ENCODE peak calls at places on chromosomes 12 and 14, in six cellular contexts. O, B, I, J, Y and M are unnamed samples.

GRCh38 chr14:26394114-26394855 is 203.5 kb downstream of the NOVA1 start:
- DNase-seq in O (no peak), B (peak), I (peak), J (peak), Y (no peak), M (peak)

GRCh38 chr12:40802656-40803055 is 110.4 kb downstream of the CNTN1 start:
- DNase-seq in O (no peak), B (no peak), I (no peak), J (no peak), Y (no peak), M (no peak)

GRCh38 chr14:99199854-99200653 is 71.9 kb downstream of the BCL11B start:
- DNase-seq in O (no peak), B (no peak), I (no peak), J (no peak), Y (no peak), M (peak)

GRCh38 chr14:95044463-95045254 is 112.7 kb downstream of the DICER1 start:
- DNase-seq in O (no peak), B (peak), I (no peak), J (no peak), Y (no peak), M (no peak)

GRCh38 chr12:121595520-121595919 is 14.7 kb upstream of the KDM2B start:
- DNase-seq in O (no peak), B (no peak), I (peak), J (no peak), Y (no peak), M (no peak)

GRCh38 chr12:109116611-109116949 is 193 bp downstream of the ACACB start:
- DNase-seq in O (no peak), B (no peak), I (no peak), J (no peak), Y (no peak), M (no peak)

GRCh38 chr12:133156125-133156690 is 25.1 kb upstream of the ZNF268 start:
- DNase-seq in O (no peak), B (no peak), I (no peak), J (no peak), Y (no peak), M (no peak)

GRCh38 chr12:103728323-103728722 is 112.7 kb downstream of the NT5DC3 start:
- DNase-seq in O (no peak), B (no peak), I (no peak), J (peak), Y (no peak), M (no peak)

GRCh38 chr12:56387152-56387551 is 24.5 kb upstream of the APOF start:
- DNase-seq in O (no peak), B (no peak), I (no peak), J (peak), Y (no peak), M (no peak)

GRCh38 chr14:102507026-102507860 is 2.3 kb downstream of the ANKRD9 start:
- DNase-seq in O (no peak), B (peak), I (no peak), J (no peak), Y (peak), M (no peak)

GRCh38 chr12:95300286-95300685 is 82.7 kb downstream of the VEZT start:
- DNase-seq in O (no peak), B (no peak), I (no peak), J (no peak), Y (no peak), M (no peak)

GRCh38 chr12:52371716-52372115 is 4.4 kb upstream of the KRT85 start:
- DNase-seq in O (no peak), B (no peak), I (no peak), J (no peak), Y (no peak), M (no peak)

GRCh38 chr12:109418848-109419474 is 58.1 kb downstream of the KCTD10 start:
- DNase-seq in O (no peak), B (no peak), I (no peak), J (no peak), Y (no peak), M (no peak)

GRCh38 chr12:95553202-95553943 is 2.1 kb upstream of the USP44 start:
- DNase-seq in O (no peak), B (no peak), I (no peak), J (no peak), Y (no peak), M (no peak)

GRCh38 chr14:30291216-30291615 is 267.7 kb upstream of the G2E3 start:
- DNase-seq in O (no peak), B (no peak), I (no peak), J (peak), Y (no peak), M (no peak)

GRCh38 chr12:93060666-93061413 is 131.7 kb upstream of the EEA1 start:
- DNase-seq in O (no peak), B (no peak), I (peak), J (peak), Y (peak), M (no peak)

GRCh38 chr12:116644806-116645205 is 85.6 kb downstream of the MAP1LC3B2 start:
- DNase-seq in O (no peak), B (no peak), I (no peak), J (no peak), Y (no peak), M (no peak)

GRCh38 chr12:100127766-100128508 is 14.7 kb downstream of the BLTP3B start:
- DNase-seq in O (no peak), B (no peak), I (no peak), J (peak), Y (peak), M (no peak)

GRCh38 chr12:116194935-116195431 is 82.5 kb downstream of the MED13L start:
- DNase-seq in O (no peak), B (no peak), I (no peak), J (no peak), Y (no peak), M (no peak)

GRCh38 chr14:36313898-36314297 is 6.5 kb downstream of the MBIP start:
- DNase-seq in O (no peak), B (no peak), I (no peak), J (no peak), Y (no peak), M (no peak)

GRCh38 chr14:58659846-58660245 is 22.1 kb downstream of the DACT1 start:
- DNase-seq in O (no peak), B (no peak), I (no peak), J (no peak), Y (no peak), M (no peak)

GRCh38 chr12:56450241-56450640 is 1.0 kb upstream of the TIMELESS start:
- DNase-seq in O (no peak), B (no peak), I (peak), J (no peak), Y (no peak), M (no peak)

GRCh38 chr12:46124848-46125619 is 134.7 kb upstream of the SCAF11 start:
- DNase-seq in O (peak), B (peak), I (peak), J (peak), Y (peak), M (peak)

GRCh38 chr12:50734409-50735263 is 29.3 kb upstream of the ATF1 start:
- DNase-seq in O (peak), B (peak), I (peak), J (peak), Y (peak), M (peak)

GRCh38 chr12:53524476-53524875 is 17.2 kb upstream of the NPFF start:
- DNase-seq in O (no peak), B (no peak), I (no peak), J (no peak), Y (no peak), M (no peak)

GRCh38 chr12:116244001-116244400 is 33.5 kb downstream of the MED13L start:
- DNase-seq in O (no peak), B (no peak), I (no peak), J (peak), Y (peak), M (no peak)

GRCh38 chr12:54220092-54220557 is 31.3 kb upstream of the SMUG1 start:
- DNase-seq in O (peak), B (peak), I (peak), J (peak), Y (peak), M (peak)

GRCh38 chr12:105233045-105233905 is 2.7 kb downstream of the APPL2 start:
- DNase-seq in O (no peak), B (no peak), I (no peak), J (no peak), Y (no peak), M (no peak)

GRCh38 chr12:104604070-104604994 is 147.6 kb downstream of the CHST11 start:
- DNase-seq in O (peak), B (peak), I (peak), J (peak), Y (peak), M (no peak)

GRCh38 chr14:92973265-92973797 is 50.4 kb downstream of the CHGA start:
- DNase-seq in O (no peak), B (peak), I (peak), J (peak), Y (peak), M (peak)

GRCh38 chr14:85466678-85467077 is 63.3 kb upstream of the FLRT2 start:
- DNase-seq in O (no peak), B (no peak), I (no peak), J (peak), Y (no peak), M (no peak)

GRCh38 chr12:71581206-71581605 is 82.4 kb downstream of the ZFC3H1 start:
- DNase-seq in O (no peak), B (no peak), I (no peak), J (no peak), Y (no peak), M (no peak)

GRCh38 chr14:100108042-100108825 is 43.0 kb downstream of the EVL start:
- DNase-seq in O (peak), B (peak), I (peak), J (peak), Y (peak), M (peak)

GRCh38 chr12:124289634-124290600 is 5.0 kb upstream of the RFLNA start:
- DNase-seq in O (no peak), B (no peak), I (peak), J (peak), Y (no peak), M (no peak)

GRCh38 chr12:17992002-17992656 is 97.9 kb downstream of the RERGL start:
- DNase-seq in O (peak), B (no peak), I (peak), J (peak), Y (peak), M (peak)

GRCh38 chr14:104937161-104937560 is 12.5 kb downstream of the PLD4 start:
- DNase-seq in O (no peak), B (no peak), I (no peak), J (no peak), Y (no peak), M (no peak)

GRCh38 chr12:89103831-89104230 is 248.5 kb downstream of the DUSP6 start:
- DNase-seq in O (no peak), B (no peak), I (no peak), J (no peak), Y (no peak), M (no peak)

GRCh38 chr12:6342140-6342889 is 439 bp upstream of the TNFRSF1A start:
- DNase-seq in O (no peak), B (no peak), I (no peak), J (no peak), Y (no peak), M (no peak)

DNA sequence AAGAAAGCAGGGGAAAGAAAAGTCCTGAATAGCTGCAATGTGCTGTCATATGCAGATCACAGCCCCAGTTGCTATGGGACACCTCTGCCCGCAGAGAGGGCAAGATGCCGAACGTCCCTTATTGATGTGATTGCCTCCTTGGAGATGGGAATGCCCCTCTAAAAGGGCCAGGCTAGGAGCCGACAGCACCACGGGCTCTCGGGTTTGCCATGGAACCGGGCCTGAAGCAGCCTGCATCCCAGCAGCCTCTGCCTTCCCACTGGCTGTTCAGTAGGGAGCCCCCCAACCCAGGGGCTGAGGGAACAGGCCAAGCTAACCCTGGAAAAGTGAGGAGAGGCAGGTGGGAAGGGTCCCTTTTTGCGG is 223.3 kb downstream of the ZFP36L1 start:
- DNase-seq in O (no peak), B (no peak), I (no peak), J (no peak), Y (no peak), M (no peak)
- H2AFZ ChIP-seq in O (no peak), B (no peak), I (no peak), J (no peak), Y (no peak), M (no peak)

GRCh38 chr12:26884765-26885576 is 52.0 kb upstream of the ITPR2 start:
- DNase-seq in O (peak), B (peak), I (peak), J (peak), Y (peak), M (peak)
- H2AFZ ChIP-seq in O (no peak), B (no peak), I (no peak), J (peak), Y (no peak), M (peak)

GRCh38 chr12:2287151-2287550 is 234.4 kb downstream of the CACNA1C start:
- DNase-seq in O (no peak), B (no peak), I (no peak), J (no peak), Y (no peak), M (no peak)
- H2AFZ ChIP-seq in O (no peak), B (no peak), I (no peak), J (no peak), Y (no peak), M (no peak)

GRCh38 chr12:12195516-12195915 is 71.3 kb downstream of the LRP6 start:
- DNase-seq in O (no peak), B (no peak), I (no peak), J (no peak), Y (no peak), M (no peak)
- H2AFZ ChIP-seq in O (no peak), B (no peak), I (no peak), J (no peak), Y (no peak), M (no peak)

GRCh38 chr12:131861261-131862083 is 33.0 kb upstream of the ULK1 start:
- DNase-seq in O (no peak), B (peak), I (no peak), J (no peak), Y (no peak), M (no peak)
- H2AFZ ChIP-seq in O (peak), B (no peak), I (no peak), J (peak), Y (no peak), M (no peak)

GRCh38 chr12:24840046-24840800 is 108.7 kb downstream of the BCAT1 start:
- DNase-seq in O (no peak), B (no peak), I (no peak), J (peak), Y (no peak), M (no peak)
- H2AFZ ChIP-seq in O (no peak), B (no peak), I (no peak), J (no peak), Y (no peak), M (no peak)

DNA sequence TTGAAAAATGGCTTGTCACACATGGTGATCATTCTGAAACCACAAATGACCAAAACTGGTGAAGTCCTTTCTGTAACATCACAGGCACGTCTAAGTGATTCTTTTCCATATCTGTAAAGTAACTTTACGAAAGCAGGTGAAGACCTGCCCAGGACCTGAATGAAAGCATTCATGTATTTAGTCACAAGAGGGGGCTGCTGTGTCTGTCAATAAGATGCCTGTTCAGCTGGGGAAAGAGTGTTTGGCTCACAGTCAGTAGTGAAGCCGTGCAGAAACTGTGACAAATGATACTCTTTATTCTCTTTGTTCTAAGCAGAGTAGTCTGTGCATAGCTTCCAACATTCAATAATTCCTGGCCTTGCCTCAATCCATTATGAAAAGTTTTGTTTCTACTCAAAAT is 373.5 kb upstream of the OR4E1 start:
- DNase-seq in O (no peak), B (peak), I (no peak), J (no peak), Y (peak), M (peak)
- H2AFZ ChIP-seq in O (no peak), B (no peak), I (no peak), J (no peak), Y (peak), M (no peak)